ENCODE peak calls at places on chromosomes 16 and 17, in five cellular contexts. One of them, this sample, is unnamed.
A peak's percentile ranks its signal among the peaks of the same experiment; 100 is the strongest.

GRCh38 chr16:30372037-30372712 is 1.9 kb upstream of the TBC1D10B start:
- DNase-seq in GM12878: no peak
- DNase-seq in K562: no peak
- DNase-seq in H1: no peak
- DNase-seq in GM23338: no peak
- DNase-seq in this sample: no peak

GRCh38 chr17:3892095-3892998 is 506 bp downstream of the CAMKK1 start:
- DNase-seq in K562: peak; percentile 46
- DNase-seq in GM23338: peak; percentile 66
- DNase-seq in H1: peak; percentile 77
- DNase-seq in GM12878: no peak
- DNase-seq in this sample: peak; percentile 64

GRCh38 chr17:67606471-67606870 is 111.3 kb upstream of the NOL11 start:
- DNase-seq in H1: no peak
- DNase-seq in GM23338: no peak
- DNase-seq in GM12878: no peak
- DNase-seq in K562: no peak
- DNase-seq in this sample: no peak

GRCh38 chr17:57600092-57600491 is 145.0 kb downstream of the CCDC182 start:
- DNase-seq in GM23338: no peak
- DNase-seq in H1: no peak
- DNase-seq in GM12878: no peak
- DNase-seq in K562: no peak
- DNase-seq in this sample: no peak

GRCh38 chr17:17723354-17724261 is 42.4 kb downstream of the RAI1 start:
- DNase-seq in GM12878: no peak
- DNase-seq in K562: no peak
- DNase-seq in H1: peak; percentile 66
- DNase-seq in GM23338: peak; percentile 71
- DNase-seq in this sample: peak; percentile 57

GRCh38 chr17:4008496-4009163 is 44.4 kb upstream of the ATP2A3 start:
- DNase-seq in GM23338: no peak
- DNase-seq in GM12878: no peak
- DNase-seq in H1: no peak
- DNase-seq in K562: no peak
- DNase-seq in this sample: no peak

GRCh38 chr16:84503751-84504395 is 586 bp downstream of the MEAK7 start:
- DNase-seq in K562: no peak
- DNase-seq in GM12878: no peak
- DNase-seq in H1: no peak
- DNase-seq in GM23338: no peak
- DNase-seq in this sample: peak; percentile 11

GRCh38 chr16:81616321-81617020 is 162.6 kb upstream of the PLCG2 start:
- DNase-seq in GM12878: peak; percentile 54
- DNase-seq in GM23338: no peak
- DNase-seq in H1: no peak
- DNase-seq in K562: no peak
- DNase-seq in this sample: peak; percentile 58

GRCh38 chr17:8153550-8153956 is 1.3 kb upstream of the PER1 start:
- DNase-seq in H1: no peak
- DNase-seq in K562: peak; percentile 46
- DNase-seq in GM12878: no peak
- DNase-seq in GM23338: peak; percentile 38
- DNase-seq in this sample: no peak

GRCh38 chr16:87727346-87727745 is 38.4 kb downstream of the KLHDC4 start:
- DNase-seq in GM23338: no peak
- DNase-seq in H1: no peak
- DNase-seq in GM12878: no peak
- DNase-seq in K562: no peak
- DNase-seq in this sample: no peak

GRCh38 chr16:11136600-11136999 is 119.4 kb downstream of the SOCS1 start:
- DNase-seq in H1: no peak
- DNase-seq in GM23338: no peak
- DNase-seq in K562: no peak
- DNase-seq in GM12878: no peak
- DNase-seq in this sample: no peak

GRCh38 chr17:31570231-31570630 is 178.8 kb downstream of the RAB11FIP4 start:
- DNase-seq in GM23338: no peak
- DNase-seq in K562: no peak
- DNase-seq in GM12878: no peak
- DNase-seq in H1: no peak
- DNase-seq in this sample: no peak

GRCh38 chr17:31308935-31309334 is 4.9 kb downstream of the EVI2B start:
- DNase-seq in GM23338: no peak
- DNase-seq in K562: no peak
- DNase-seq in GM12878: no peak
- DNase-seq in H1: no peak
- DNase-seq in this sample: no peak

GRCh38 chr16:24685539-24686432 is 43.7 kb upstream of the TNRC6A start:
- DNase-seq in GM12878: no peak
- DNase-seq in GM23338: peak; percentile 80
- DNase-seq in K562: no peak
- DNase-seq in H1: peak; percentile 60
- DNase-seq in this sample: peak; percentile 47
- TF ChIP-seq CREB1 in GM12878: no peak
- TF ChIP-seq CREB1 in GM23338: no peak
- TF ChIP-seq CREB1 in K562: no peak
- TF ChIP-seq CREB1 in H1: no peak
- TF ChIP-seq CREB1 in this sample: no peak

DNA sequence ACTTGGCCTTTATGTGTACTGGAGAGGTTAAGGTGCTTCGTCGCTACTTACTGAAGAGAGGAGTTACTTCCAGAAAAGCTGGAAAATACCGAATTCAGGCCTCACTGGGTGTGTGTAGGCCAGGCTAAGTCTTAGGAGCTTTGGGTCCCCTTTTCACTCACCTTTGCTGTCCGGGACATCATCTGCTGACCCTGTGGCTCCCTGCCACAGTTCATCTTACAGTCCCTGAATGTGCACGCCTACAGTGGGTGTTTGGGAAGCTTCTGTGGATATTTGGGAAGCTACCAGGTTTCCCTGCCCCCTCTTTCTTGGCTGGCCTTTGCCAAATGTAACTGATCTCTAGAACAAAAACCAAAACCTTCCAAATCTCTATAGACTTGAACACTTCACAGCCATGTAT is 51.4 kb downstream of the ELAC2 start:
- DNase-seq in H1: no peak
- DNase-seq in K562: no peak
- DNase-seq in GM23338: no peak
- DNase-seq in GM12878: no peak
- DNase-seq in this sample: no peak
- TF ChIP-seq CREB1 in H1: no peak
- TF ChIP-seq CREB1 in K562: no peak
- TF ChIP-seq CREB1 in GM23338: no peak
- TF ChIP-seq CREB1 in GM12878: no peak
- TF ChIP-seq CREB1 in this sample: no peak

DNA sequence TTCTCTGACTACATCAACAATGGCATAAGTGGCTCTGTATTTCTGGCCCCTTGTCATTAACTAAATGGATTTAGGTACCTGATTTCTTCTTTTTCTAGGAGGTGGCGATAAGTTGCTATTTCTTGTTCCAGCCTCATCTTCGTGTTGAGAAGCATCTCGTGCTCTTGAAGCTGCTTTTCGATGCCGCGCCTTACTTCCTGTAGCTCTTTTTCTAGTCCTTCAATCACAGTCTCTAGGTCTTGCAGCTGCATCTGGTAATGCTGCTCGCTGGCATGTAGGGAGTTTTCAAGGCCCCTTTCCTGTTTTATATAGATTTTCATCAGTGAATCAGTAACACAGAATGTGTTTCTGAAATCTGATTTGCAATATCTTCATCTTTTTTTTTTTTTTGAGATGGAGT is 5.1 kb downstream of the KRT222 start:
- DNase-seq in H1: no peak
- DNase-seq in GM12878: no peak
- DNase-seq in GM23338: no peak
- DNase-seq in K562: no peak
- DNase-seq in this sample: no peak
- TF ChIP-seq CREB1 in H1: no peak
- TF ChIP-seq CREB1 in GM12878: no peak
- TF ChIP-seq CREB1 in GM23338: no peak
- TF ChIP-seq CREB1 in K562: no peak
- TF ChIP-seq CREB1 in this sample: no peak

GRCh38 chr17:15494821-15495220 is 27.4 kb upstream of the CDRT4 start:
- DNase-seq in GM23338: no peak
- DNase-seq in K562: no peak
- DNase-seq in GM12878: no peak
- DNase-seq in H1: no peak
- DNase-seq in this sample: no peak

GRCh38 chr17:15493031-15493750 is 25.8 kb upstream of the CDRT4 start:
- DNase-seq in K562: no peak
- DNase-seq in GM12878: no peak
- DNase-seq in H1: peak; percentile 50
- DNase-seq in GM23338: peak; percentile 31
- DNase-seq in this sample: no peak

GRCh38 chr17:15488557-15488956 is 21.1 kb upstream of the CDRT4 start:
- DNase-seq in K562: no peak
- DNase-seq in GM12878: no peak
- DNase-seq in H1: no peak
- DNase-seq in GM23338: no peak
- DNase-seq in this sample: no peak

GRCh38 chr17:15492186-15492585 is 24.8 kb upstream of the CDRT4 start:
- DNase-seq in GM12878: no peak
- DNase-seq in H1: no peak
- DNase-seq in GM23338: no peak
- DNase-seq in K562: no peak
- DNase-seq in this sample: no peak

DNA sequence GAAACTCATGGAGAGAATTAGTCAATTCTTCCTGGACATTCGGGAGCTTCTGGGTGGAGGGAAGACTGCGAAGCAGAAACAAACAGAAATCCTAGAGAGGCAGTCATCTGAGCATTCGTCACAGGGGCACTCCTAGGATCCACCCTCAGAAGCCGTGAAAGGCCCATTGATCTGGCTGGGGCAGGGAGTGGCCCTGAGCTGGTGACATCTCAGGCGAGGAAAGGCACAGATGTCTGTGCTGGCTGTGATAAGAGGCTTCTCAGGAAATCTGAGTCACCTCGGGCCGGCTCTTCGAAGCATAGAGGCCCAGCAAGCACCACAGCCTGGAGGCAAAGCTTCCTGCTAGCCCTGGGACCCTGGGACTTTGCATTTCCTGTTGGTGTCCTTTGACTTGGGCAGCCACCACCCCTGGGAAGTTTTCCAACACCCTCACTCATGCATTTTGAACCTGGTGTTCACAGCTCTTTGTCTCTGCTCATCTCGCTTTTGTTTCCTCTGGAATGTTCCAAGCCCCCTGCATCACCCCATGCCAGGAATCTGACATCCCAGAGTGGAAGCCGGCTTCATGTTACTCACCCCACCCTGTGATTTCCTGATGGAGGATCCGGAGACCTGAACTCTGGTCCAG is 23.3 kb upstream of the CDRT4 start:
- DNase-seq in K562: peak; percentile 89
- DNase-seq in GM12878: no peak
- DNase-seq in GM23338: peak; percentile 85
- DNase-seq in H1: peak; percentile 60
- DNase-seq in this sample: peak; percentile 56
- TF ChIP-seq CREB1 in K562: peak; percentile 19
- TF ChIP-seq CREB1 in GM12878: no peak
- TF ChIP-seq CREB1 in GM23338: no peak
- TF ChIP-seq CREB1 in H1: no peak
- TF ChIP-seq CREB1 in this sample: no peak

GRCh38 chr17:55160501-55160900 is 104.3 kb upstream of the HLF start:
- DNase-seq in H1: no peak
- DNase-seq in GM23338: no peak
- DNase-seq in GM12878: no peak
- DNase-seq in K562: no peak
- DNase-seq in this sample: no peak

GRCh38 chr17:55161935-55162555 is 102.7 kb upstream of the HLF start:
- DNase-seq in K562: no peak
- DNase-seq in GM12878: no peak
- DNase-seq in GM23338: no peak
- DNase-seq in H1: no peak
- DNase-seq in this sample: no peak

GRCh38 chr17:55158439-55158838 is 106.3 kb upstream of the HLF start:
- DNase-seq in H1: no peak
- DNase-seq in GM23338: no peak
- DNase-seq in K562: no peak
- DNase-seq in GM12878: no peak
- DNase-seq in this sample: no peak

GRCh38 chr17:55157165-55157564 is 107.6 kb upstream of the HLF start:
- DNase-seq in GM12878: no peak
- DNase-seq in H1: no peak
- DNase-seq in GM23338: no peak
- DNase-seq in K562: no peak
- DNase-seq in this sample: no peak

GRCh38 chr17:55159251-55159650 is 105.5 kb upstream of the HLF start:
- DNase-seq in GM23338: no peak
- DNase-seq in GM12878: no peak
- DNase-seq in K562: no peak
- DNase-seq in H1: no peak
- DNase-seq in this sample: no peak
- TF ChIP-seq CREB1 in GM23338: no peak
- TF ChIP-seq CREB1 in GM12878: no peak
- TF ChIP-seq CREB1 in K562: no peak
- TF ChIP-seq CREB1 in H1: no peak
- TF ChIP-seq CREB1 in this sample: no peak

This sample was measured in WTC11.